ENCODE peak calls at places on chromosomes 6 and 20, in four cellular contexts. One of them, this sample, is unnamed.

GRCh38 chr6:136404007-136404406 is 114.4 kb upstream of the BCLAF1 start:
- DNase-seq in fibroblast of pulmonary artery: no peak
- DNase-seq in stimulated activated CD4-positive, alpha-beta T cell treated with anti-CD3 and anti-CD28 coated beads, TNF-alpha, amount 100 ng/mL, for 4 hours: no peak
- DNase-seq in PC-3: no peak
- DNase-seq in this sample: no peak

GRCh38 chr6:133890941-133891813 is 2.3 kb downstream of the TCF21 start:
- DNase-seq in fibroblast of pulmonary artery: peak; percentile 52
- DNase-seq in stimulated activated CD4-positive, alpha-beta T cell treated with anti-CD3 and anti-CD28 coated beads, TNF-alpha, amount 100 ng/mL, for 4 hours: no peak
- DNase-seq in PC-3: no peak
- DNase-seq in this sample: no peak

GRCh38 chr6:107244742-107245470 is 129.6 kb upstream of the BEND3 start:
- DNase-seq in fibroblast of pulmonary artery: no peak
- DNase-seq in stimulated activated CD4-positive, alpha-beta T cell treated with anti-CD3 and anti-CD28 coated beads, TNF-alpha, amount 100 ng/mL, for 4 hours: no peak
- DNase-seq in PC-3: no peak
- DNase-seq in this sample: no peak

GRCh38 chr6:90471297-90471696 is 115.6 kb downstream of the MAP3K7 start:
- DNase-seq in fibroblast of pulmonary artery: no peak
- DNase-seq in stimulated activated CD4-positive, alpha-beta T cell treated with anti-CD3 and anti-CD28 coated beads, TNF-alpha, amount 100 ng/mL, for 4 hours: no peak
- DNase-seq in PC-3: no peak
- DNase-seq in this sample: no peak

GRCh38 chr6:42819803-42820508 is 38.1 kb downstream of the BICRAL start:
- DNase-seq in fibroblast of pulmonary artery: peak; percentile 51
- DNase-seq in stimulated activated CD4-positive, alpha-beta T cell treated with anti-CD3 and anti-CD28 coated beads, TNF-alpha, amount 100 ng/mL, for 4 hours: no peak
- DNase-seq in PC-3: no peak
- DNase-seq in this sample: no peak

GRCh38 chr6:108168980-108169800 is 3.4 kb downstream of the NR2E1 start:
- DNase-seq in fibroblast of pulmonary artery: no peak
- DNase-seq in stimulated activated CD4-positive, alpha-beta T cell treated with anti-CD3 and anti-CD28 coated beads, TNF-alpha, amount 100 ng/mL, for 4 hours: no peak
- DNase-seq in PC-3: no peak
- DNase-seq in this sample: no peak

GRCh38 chr6:1247894-1248293 is 64.0 kb upstream of the FOXQ1 start:
- DNase-seq in fibroblast of pulmonary artery: no peak
- DNase-seq in stimulated activated CD4-positive, alpha-beta T cell treated with anti-CD3 and anti-CD28 coated beads, TNF-alpha, amount 100 ng/mL, for 4 hours: no peak
- DNase-seq in PC-3: no peak
- DNase-seq in this sample: no peak

GRCh38 chr20:38021373-38021772 is 11.9 kb downstream of the TTI1 start:
- DNase-seq in fibroblast of pulmonary artery: no peak
- DNase-seq in stimulated activated CD4-positive, alpha-beta T cell treated with anti-CD3 and anti-CD28 coated beads, TNF-alpha, amount 100 ng/mL, for 4 hours: no peak
- DNase-seq in PC-3: peak; percentile 71
- DNase-seq in this sample: no peak

GRCh38 chr6:53192590-53193232 is 44.1 kb upstream of the GCM1 start:
- DNase-seq in fibroblast of pulmonary artery: peak; percentile 12
- DNase-seq in stimulated activated CD4-positive, alpha-beta T cell treated with anti-CD3 and anti-CD28 coated beads, TNF-alpha, amount 100 ng/mL, for 4 hours: no peak
- DNase-seq in PC-3: no peak
- DNase-seq in this sample: no peak

GRCh38 chr6:107807186-107807585 is 16.9 kb downstream of the SCML4 start:
- DNase-seq in fibroblast of pulmonary artery: no peak
- DNase-seq in stimulated activated CD4-positive, alpha-beta T cell treated with anti-CD3 and anti-CD28 coated beads, TNF-alpha, amount 100 ng/mL, for 4 hours: no peak
- DNase-seq in PC-3: no peak
- DNase-seq in this sample: no peak

GRCh38 chr6:16974387-16974673 is 127.5 kb upstream of the STMND1 start:
- DNase-seq in fibroblast of pulmonary artery: no peak
- DNase-seq in stimulated activated CD4-positive, alpha-beta T cell treated with anti-CD3 and anti-CD28 coated beads, TNF-alpha, amount 100 ng/mL, for 4 hours: no peak
- DNase-seq in PC-3: no peak
- DNase-seq in this sample: no peak

GRCh38 chr6:14706378-14706929 is 539.4 kb upstream of the JARID2 start:
- DNase-seq in fibroblast of pulmonary artery: peak; percentile 99
- DNase-seq in stimulated activated CD4-positive, alpha-beta T cell treated with anti-CD3 and anti-CD28 coated beads, TNF-alpha, amount 100 ng/mL, for 4 hours: peak; percentile 61
- DNase-seq in PC-3: peak; percentile 93
- DNase-seq in this sample: no peak

GRCh38 chr6:74932214-74932923 is 273.5 kb downstream of the COL12A1 start:
- DNase-seq in fibroblast of pulmonary artery: no peak
- DNase-seq in stimulated activated CD4-positive, alpha-beta T cell treated with anti-CD3 and anti-CD28 coated beads, TNF-alpha, amount 100 ng/mL, for 4 hours: no peak
- DNase-seq in PC-3: no peak
- DNase-seq in this sample: no peak

GRCh38 chr6:113340371-113340770 is 516.8 kb upstream of the MARCKS start:
- DNase-seq in fibroblast of pulmonary artery: no peak
- DNase-seq in stimulated activated CD4-positive, alpha-beta T cell treated with anti-CD3 and anti-CD28 coated beads, TNF-alpha, amount 100 ng/mL, for 4 hours: no peak
- DNase-seq in PC-3: no peak
- DNase-seq in this sample: no peak

GRCh38 chr6:112195166-112195565 is 59.2 kb downstream of the LAMA4 start:
- DNase-seq in fibroblast of pulmonary artery: no peak
- DNase-seq in stimulated activated CD4-positive, alpha-beta T cell treated with anti-CD3 and anti-CD28 coated beads, TNF-alpha, amount 100 ng/mL, for 4 hours: no peak
- DNase-seq in PC-3: no peak
- DNase-seq in this sample: no peak

GRCh38 chr20:8664778-8665177 is 404.1 kb upstream of the PLCB4 start:
- DNase-seq in fibroblast of pulmonary artery: no peak
- DNase-seq in stimulated activated CD4-positive, alpha-beta T cell treated with anti-CD3 and anti-CD28 coated beads, TNF-alpha, amount 100 ng/mL, for 4 hours: no peak
- DNase-seq in PC-3: no peak
- DNase-seq in this sample: no peak

GRCh38 chr20:51495921-51496545 is 46.5 kb downstream of the NFATC2 start:
- DNase-seq in fibroblast of pulmonary artery: no peak
- DNase-seq in stimulated activated CD4-positive, alpha-beta T cell treated with anti-CD3 and anti-CD28 coated beads, TNF-alpha, amount 100 ng/mL, for 4 hours: no peak
- DNase-seq in PC-3: no peak
- DNase-seq in this sample: no peak

GRCh38 chr6:37319856-37320255 is 33.9 kb upstream of the RNF8 start:
- DNase-seq in fibroblast of pulmonary artery: no peak
- DNase-seq in stimulated activated CD4-positive, alpha-beta T cell treated with anti-CD3 and anti-CD28 coated beads, TNF-alpha, amount 100 ng/mL, for 4 hours: no peak
- DNase-seq in PC-3: peak; percentile 71
- DNase-seq in this sample: no peak

GRCh38 chr6:65937982-65938381 is 231.0 kb upstream of the EYS start:
- DNase-seq in fibroblast of pulmonary artery: peak; percentile 4
- DNase-seq in stimulated activated CD4-positive, alpha-beta T cell treated with anti-CD3 and anti-CD28 coated beads, TNF-alpha, amount 100 ng/mL, for 4 hours: no peak
- DNase-seq in PC-3: peak; percentile 4
- DNase-seq in this sample: no peak

GRCh38 chr20:21436186-21436585 is 38.9 kb upstream of the NKX2-4 start:
- DNase-seq in fibroblast of pulmonary artery: peak; percentile 67
- DNase-seq in stimulated activated CD4-positive, alpha-beta T cell treated with anti-CD3 and anti-CD28 coated beads, TNF-alpha, amount 100 ng/mL, for 4 hours: no peak
- DNase-seq in PC-3: peak; percentile 91
- DNase-seq in this sample: no peak

GRCh38 chr6:121886223-121886830 is 450.9 kb downstream of the GJA1 start:
- DNase-seq in fibroblast of pulmonary artery: peak; percentile 50
- DNase-seq in stimulated activated CD4-positive, alpha-beta T cell treated with anti-CD3 and anti-CD28 coated beads, TNF-alpha, amount 100 ng/mL, for 4 hours: no peak
- DNase-seq in PC-3: no peak
- DNase-seq in this sample: no peak

GRCh38 chr6:27138837-27139752 is 108.4 kb upstream of the PRSS16 start:
- DNase-seq in fibroblast of pulmonary artery: peak; percentile 53
- DNase-seq in stimulated activated CD4-positive, alpha-beta T cell treated with anti-CD3 and anti-CD28 coated beads, TNF-alpha, amount 100 ng/mL, for 4 hours: no peak
- DNase-seq in PC-3: no peak
- DNase-seq in this sample: no peak

GRCh38 chr6:23587582-23587981 is 538.4 kb upstream of the NRSN1 start:
- DNase-seq in fibroblast of pulmonary artery: no peak
- DNase-seq in stimulated activated CD4-positive, alpha-beta T cell treated with anti-CD3 and anti-CD28 coated beads, TNF-alpha, amount 100 ng/mL, for 4 hours: no peak
- DNase-seq in PC-3: no peak
- DNase-seq in this sample: no peak

GRCh38 chr6:13916230-13916944 is 8.4 kb upstream of the RNF182 start:
- DNase-seq in fibroblast of pulmonary artery: peak; percentile 4
- DNase-seq in stimulated activated CD4-positive, alpha-beta T cell treated with anti-CD3 and anti-CD28 coated beads, TNF-alpha, amount 100 ng/mL, for 4 hours: no peak
- DNase-seq in PC-3: peak; percentile 65
- DNase-seq in this sample: no peak

GRCh38 chr20:60784321-60784720 is 467.7 kb upstream of the CDH4 start:
- DNase-seq in fibroblast of pulmonary artery: no peak
- DNase-seq in stimulated activated CD4-positive, alpha-beta T cell treated with anti-CD3 and anti-CD28 coated beads, TNF-alpha, amount 100 ng/mL, for 4 hours: no peak
- DNase-seq in PC-3: no peak
- DNase-seq in this sample: no peak

GRCh38 chr6:89483111-89483720 is 50.3 kb downstream of the ANKRD6 start:
- DNase-seq in fibroblast of pulmonary artery: peak; percentile 11
- DNase-seq in stimulated activated CD4-positive, alpha-beta T cell treated with anti-CD3 and anti-CD28 coated beads, TNF-alpha, amount 100 ng/mL, for 4 hours: no peak
- DNase-seq in PC-3: no peak
- DNase-seq in this sample: peak; percentile 29

GRCh38 chr20:36493013-36493800 is 48.1 kb upstream of the MYL9 start:
- DNase-seq in fibroblast of pulmonary artery: no peak
- DNase-seq in stimulated activated CD4-positive, alpha-beta T cell treated with anti-CD3 and anti-CD28 coated beads, TNF-alpha, amount 100 ng/mL, for 4 hours: no peak
- DNase-seq in PC-3: peak; percentile 12
- DNase-seq in this sample: no peak

GRCh38 chr20:63628246-63628975 is 1.5 kb upstream of the GMEB2 start:
- DNase-seq in fibroblast of pulmonary artery: peak; percentile 83
- DNase-seq in stimulated activated CD4-positive, alpha-beta T cell treated with anti-CD3 and anti-CD28 coated beads, TNF-alpha, amount 100 ng/mL, for 4 hours: peak; percentile 43
- DNase-seq in PC-3: peak; percentile 90
- DNase-seq in this sample: peak; percentile 47

GRCh38 chr6:119587537-119587936 is 238.0 kb upstream of the MAN1A1 start:
- DNase-seq in fibroblast of pulmonary artery: no peak
- DNase-seq in stimulated activated CD4-positive, alpha-beta T cell treated with anti-CD3 and anti-CD28 coated beads, TNF-alpha, amount 100 ng/mL, for 4 hours: no peak
- DNase-seq in PC-3: peak; percentile 36
- DNase-seq in this sample: no peak

GRCh38 chr6:108524528-108525218 is 36.0 kb upstream of the FOXO3 start:
- DNase-seq in fibroblast of pulmonary artery: peak; percentile 17
- DNase-seq in stimulated activated CD4-positive, alpha-beta T cell treated with anti-CD3 and anti-CD28 coated beads, TNF-alpha, amount 100 ng/mL, for 4 hours: no peak
- DNase-seq in PC-3: no peak
- DNase-seq in this sample: no peak

GRCh38 chr20:40506567-40506966 is 182.5 kb downstream of the MAFB start:
- DNase-seq in fibroblast of pulmonary artery: peak; percentile 97
- DNase-seq in stimulated activated CD4-positive, alpha-beta T cell treated with anti-CD3 and anti-CD28 coated beads, TNF-alpha, amount 100 ng/mL, for 4 hours: no peak
- DNase-seq in PC-3: peak; percentile 32
- DNase-seq in this sample: peak; percentile 57

GRCh38 chr6:119142051-119142450 is 63.6 kb upstream of the FAM184A start:
- DNase-seq in fibroblast of pulmonary artery: no peak
- DNase-seq in stimulated activated CD4-positive, alpha-beta T cell treated with anti-CD3 and anti-CD28 coated beads, TNF-alpha, amount 100 ng/mL, for 4 hours: no peak
- DNase-seq in PC-3: no peak
- DNase-seq in this sample: no peak

GRCh38 chr6:22570185-22570551 is 802 bp downstream of the HDGFL1 start:
- DNase-seq in fibroblast of pulmonary artery: no peak
- DNase-seq in stimulated activated CD4-positive, alpha-beta T cell treated with anti-CD3 and anti-CD28 coated beads, TNF-alpha, amount 100 ng/mL, for 4 hours: no peak
- DNase-seq in PC-3: no peak
- DNase-seq in this sample: no peak

GRCh38 chr6:9131616-9132015 is 696.3 kb upstream of the SLC35B3 start:
- DNase-seq in fibroblast of pulmonary artery: no peak
- DNase-seq in stimulated activated CD4-positive, alpha-beta T cell treated with anti-CD3 and anti-CD28 coated beads, TNF-alpha, amount 100 ng/mL, for 4 hours: no peak
- DNase-seq in PC-3: no peak
- DNase-seq in this sample: no peak

GRCh38 chr20:57468523-57469417 is 56.2 kb downstream of the CTCFL start:
- DNase-seq in fibroblast of pulmonary artery: no peak
- DNase-seq in stimulated activated CD4-positive, alpha-beta T cell treated with anti-CD3 and anti-CD28 coated beads, TNF-alpha, amount 100 ng/mL, for 4 hours: no peak
- DNase-seq in PC-3: no peak
- DNase-seq in this sample: no peak

GRCh38 chr6:56849876-56850275 is 105.0 kb upstream of the BEND6 start:
- DNase-seq in fibroblast of pulmonary artery: peak; percentile 39
- DNase-seq in stimulated activated CD4-positive, alpha-beta T cell treated with anti-CD3 and anti-CD28 coated beads, TNF-alpha, amount 100 ng/mL, for 4 hours: no peak
- DNase-seq in PC-3: no peak
- DNase-seq in this sample: no peak

GRCh38 chr6:159463440-159463839 is 229.6 kb downstream of the SOD2 start:
- DNase-seq in fibroblast of pulmonary artery: peak; percentile 39
- DNase-seq in stimulated activated CD4-positive, alpha-beta T cell treated with anti-CD3 and anti-CD28 coated beads, TNF-alpha, amount 100 ng/mL, for 4 hours: no peak
- DNase-seq in PC-3: no peak
- DNase-seq in this sample: no peak

GRCh38 chr20:44028868-44029847 is 114.5 kb downstream of the TOX2 start:
- DNase-seq in fibroblast of pulmonary artery: no peak
- DNase-seq in stimulated activated CD4-positive, alpha-beta T cell treated with anti-CD3 and anti-CD28 coated beads, TNF-alpha, amount 100 ng/mL, for 4 hours: no peak
- DNase-seq in PC-3: no peak
- DNase-seq in this sample: no peak

GRCh38 chr6:83735461-83735860 is 26.6 kb upstream of the SNAP91 start:
- DNase-seq in fibroblast of pulmonary artery: no peak
- DNase-seq in stimulated activated CD4-positive, alpha-beta T cell treated with anti-CD3 and anti-CD28 coated beads, TNF-alpha, amount 100 ng/mL, for 4 hours: no peak
- DNase-seq in PC-3: no peak
- DNase-seq in this sample: no peak